ENCODE peak calls at places on chromosomes 2 and 18, in five cellular contexts. Q is tibial artery, Z is right atrium auricular region, N is A549, O is bronchial epithelial cell. Y is an unnamed sample.
A peak's percentile ranks its signal among the peaks of the same experiment; 100 is the strongest.

GRCh38 chr18:74468547-74469014 is 11.5 kb upstream of the DIPK1C start:
- DNase-seq in Q (no peak), Z (no peak), N (no peak), O (peak; percentile 52), Y (no peak)

GRCh38 chr18:72107647-72108046 is 436.5 kb downstream of the CBLN2 start:
- DNase-seq in Q (no peak), Z (no peak), N (peak; percentile 45), O (no peak), Y (no peak)

GRCh38 chr2:36497570-36498163 is 100.3 kb downstream of the FEZ2 start:
- DNase-seq in Q (no peak), Z (no peak), N (no peak), O (no peak), Y (no peak)

GRCh38 chr2:5727242-5727641 is 35.1 kb downstream of the SOX11 start:
- DNase-seq in Q (no peak), Z (no peak), N (no peak), O (no peak), Y (no peak)

GRCh38 chr2:238964544-238965113 is 116.7 kb downstream of the TWIST2 start:
- DNase-seq in Q (no peak), Z (no peak), N (no peak), O (no peak), Y (no peak)

GRCh38 chr2:127093648-127094210 is 13.2 kb downstream of the BIN1 start:
- DNase-seq in Q (no peak), Z (no peak), N (no peak), O (no peak), Y (no peak)

GRCh38 chr18:70621710-70622109 is 332.9 kb downstream of the SOCS6 start:
- DNase-seq in Q (no peak), Z (no peak), N (no peak), O (no peak), Y (no peak)

GRCh38 chr2:102013200-102014040 is 21.7 kb downstream of the IL1R2 start:
- DNase-seq in Q (no peak), Z (no peak), N (no peak), O (no peak), Y (no peak)

GRCh38 chr2:197804758-197805597 is 585 bp downstream of the PLCL1 start:
- DNase-seq in Q (peak; percentile 33), Z (no peak), N (no peak), O (no peak), Y (peak; percentile 46)

GRCh38 chr2:143758629-143759330 is 629.6 kb downstream of the ARHGAP15 start:
- DNase-seq in Q (no peak), Z (no peak), N (no peak), O (peak; percentile 56), Y (no peak)

GRCh38 chr2:200127852-200128251 is 172.5 kb downstream of the MAIP1 start:
- DNase-seq in Q (no peak), Z (no peak), N (peak; percentile 5), O (no peak), Y (no peak)

GRCh38 chr2:175806115-175806470 is 196.0 kb downstream of the LNPK start:
- DNase-seq in Q (no peak), Z (no peak), N (no peak), O (no peak), Y (no peak)

GRCh38 chr18:67513285-67513684 is 3.2 kb downstream of the DSEL start:
- DNase-seq in Q (no peak), Z (no peak), N (peak; percentile 24), O (peak; percentile 31), Y (no peak)
- TF ChIP-seq CTCF in Q (no peak), Z (no peak), N (peak; percentile 9), O (peak; percentile 31), Y (no peak)

DNA sequence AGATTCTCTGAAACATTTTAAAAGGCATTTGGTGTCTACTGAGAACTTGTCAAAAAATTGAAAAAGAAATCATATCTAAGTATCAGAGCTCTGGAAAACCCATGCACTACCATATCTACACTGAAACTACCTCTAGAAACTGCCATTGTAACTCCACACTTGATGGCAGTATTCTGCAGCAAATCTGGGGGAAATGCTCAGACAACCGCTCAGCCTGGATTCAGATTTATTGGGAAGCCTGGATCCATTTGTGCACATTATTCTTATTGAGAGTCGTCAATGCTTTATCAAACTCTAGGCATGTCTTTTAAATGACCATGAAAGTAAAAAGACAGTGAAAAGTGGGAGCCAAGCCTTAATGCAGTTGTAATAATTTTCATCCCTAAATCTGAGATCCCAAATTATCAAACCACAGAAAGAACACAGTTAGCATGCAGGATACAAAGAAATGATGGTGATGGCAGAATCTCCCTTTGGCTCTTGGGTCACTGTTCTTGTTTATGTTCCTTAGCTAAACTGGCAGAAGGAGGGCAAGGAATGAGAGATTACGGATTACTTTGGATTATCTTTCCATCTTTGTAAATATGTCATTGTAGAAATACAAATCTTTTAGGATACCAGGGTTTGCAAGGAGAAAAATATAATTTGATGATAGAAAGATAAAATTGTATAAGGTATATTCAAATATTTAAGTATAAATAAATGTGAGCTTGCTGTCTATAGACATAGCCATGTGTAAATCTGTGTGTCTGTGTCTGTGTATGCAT is 512.1 kb upstream of the SYT4 start:
- DNase-seq in Q (no peak), Z (no peak), N (no peak), O (no peak), Y (no peak)
- TF ChIP-seq CTCF in Q (peak; percentile 15), Z (no peak), N (no peak), O (peak; percentile 5), Y (no peak)

GRCh38 chr18:61616111-61616610 is 276.6 kb downstream of the RNF152 start:
- DNase-seq in Q (no peak), Z (no peak), N (no peak), O (no peak), Y (no peak)

GRCh38 chr18:61609131-61609530 is 275.9 kb downstream of the CDH20 start:
- DNase-seq in Q (no peak), Z (no peak), N (no peak), O (no peak), Y (no peak)

GRCh38 chr18:61608306-61608705 is 275.1 kb downstream of the CDH20 start:
- DNase-seq in Q (no peak), Z (no peak), N (no peak), O (no peak), Y (no peak)

GRCh38 chr18:61606759-61607158 is 273.5 kb downstream of the CDH20 start:
- DNase-seq in Q (peak; percentile 68), Z (peak; percentile 90), N (peak; percentile 74), O (peak; percentile 96), Y (no peak)

DNA sequence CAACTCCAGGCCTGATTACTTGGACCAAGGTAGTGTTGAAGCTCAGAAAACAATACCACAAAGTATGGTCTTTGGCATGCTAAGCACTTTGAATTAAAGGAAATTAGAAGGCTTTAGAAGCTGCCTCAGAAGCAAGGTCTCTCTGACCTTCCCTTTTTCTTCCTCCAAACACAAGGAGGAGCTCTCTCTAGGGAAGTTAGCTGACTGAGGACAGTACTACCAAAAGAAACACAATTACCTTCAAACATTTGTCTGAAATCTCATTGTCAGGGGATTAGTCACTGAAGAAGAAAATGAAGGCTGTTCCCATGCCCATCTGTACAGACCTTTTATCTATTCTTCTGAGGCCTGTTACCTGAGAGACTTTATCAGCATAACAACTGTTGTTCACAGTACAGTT is 279.3 kb downstream of the CDH20 start:
- DNase-seq in Q (no peak), Z (no peak), N (no peak), O (no peak), Y (no peak)
- TF ChIP-seq CTCF in Q (no peak), Z (no peak), N (no peak), O (peak; percentile 18), Y (no peak)

DNA sequence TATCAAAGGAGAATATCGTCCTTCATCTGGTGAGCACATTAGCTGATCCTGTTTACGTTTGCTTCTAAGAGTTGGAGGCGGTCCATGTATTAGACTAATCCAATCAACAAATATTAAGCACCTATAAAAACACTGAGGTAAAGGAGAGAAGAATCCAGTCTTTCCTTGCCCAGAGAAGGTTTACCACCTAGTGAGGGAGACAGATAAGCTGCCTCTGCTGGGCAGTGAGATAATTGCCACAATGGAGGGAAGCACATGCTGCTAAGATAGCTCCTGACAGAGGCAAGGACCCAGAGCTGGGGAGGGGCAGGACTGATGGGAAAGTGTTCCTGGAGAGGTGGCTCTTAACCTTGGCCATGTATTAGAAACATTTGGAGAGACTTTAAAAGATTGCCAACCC is 36.7 kb upstream of the ST8SIA5 start:
- DNase-seq in Q (no peak), Z (no peak), N (no peak), O (no peak), Y (no peak)
- TF ChIP-seq CTCF in Q (no peak), Z (no peak), N (no peak), O (no peak), Y (no peak)

DNA sequence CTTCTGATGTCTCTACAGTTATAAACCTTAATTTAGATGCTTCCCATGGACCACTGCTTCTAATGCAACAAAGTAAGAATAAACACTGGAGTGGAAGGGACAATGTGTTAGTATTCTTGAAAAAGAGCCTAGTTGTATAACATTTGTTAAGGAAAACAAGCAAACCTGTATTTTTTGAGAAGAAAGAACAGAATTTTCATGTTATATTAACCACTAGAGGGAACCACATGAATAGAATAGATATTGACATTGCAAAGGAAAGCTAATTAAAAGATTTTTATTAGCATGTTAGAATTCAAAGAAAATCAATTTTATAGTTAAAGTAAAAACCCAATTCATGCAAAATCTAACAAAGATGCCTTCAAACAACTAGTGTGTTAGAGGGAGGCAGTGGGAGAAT is 151.2 kb upstream of the BARD1 start:
- DNase-seq in Q (no peak), Z (no peak), N (no peak), O (peak; percentile 37), Y (no peak)
- TF ChIP-seq CTCF in Q (no peak), Z (no peak), N (peak; percentile 41), O (no peak), Y (no peak)

DNA sequence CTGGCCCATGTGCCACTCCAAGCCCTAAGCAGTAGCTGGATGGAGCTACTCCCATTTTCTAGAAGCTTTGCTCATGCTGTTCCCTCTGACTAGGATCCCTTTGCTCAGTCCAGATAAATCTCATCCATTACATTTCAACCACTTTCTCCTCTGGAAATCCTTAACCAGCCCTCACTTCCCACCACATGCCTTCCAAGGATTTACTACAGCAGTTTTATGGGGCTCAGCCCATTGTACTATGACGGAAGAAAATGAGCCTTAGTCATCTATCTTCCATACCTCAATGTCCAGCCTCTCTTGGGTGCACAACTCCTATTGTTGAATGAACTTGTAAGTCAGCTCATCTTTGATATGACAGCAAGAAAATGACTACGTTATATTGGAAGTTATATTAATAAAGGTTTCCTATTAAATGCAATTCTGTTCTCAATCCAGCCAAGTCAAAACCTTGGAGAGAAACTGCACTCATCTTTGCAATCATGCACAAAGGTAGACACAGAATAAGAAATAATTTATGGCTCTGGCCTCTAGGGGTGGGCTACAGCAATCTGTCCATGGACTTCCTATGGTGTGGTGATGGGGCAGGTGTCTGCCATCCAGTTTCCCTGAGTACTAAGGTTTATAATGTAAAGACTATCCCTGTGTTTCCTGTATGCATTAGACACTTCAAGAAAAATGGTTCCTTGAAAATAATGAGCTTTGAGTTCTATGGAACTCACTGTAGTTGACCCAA is 3.4 kb downstream of the B4GALT6 start:
- DNase-seq in Q (no peak), Z (no peak), N (peak; percentile 19), O (peak; percentile 18), Y (peak; percentile 20)
- TF ChIP-seq CTCF in Q (no peak), Z (no peak), N (no peak), O (peak; percentile 33), Y (no peak)

DNA sequence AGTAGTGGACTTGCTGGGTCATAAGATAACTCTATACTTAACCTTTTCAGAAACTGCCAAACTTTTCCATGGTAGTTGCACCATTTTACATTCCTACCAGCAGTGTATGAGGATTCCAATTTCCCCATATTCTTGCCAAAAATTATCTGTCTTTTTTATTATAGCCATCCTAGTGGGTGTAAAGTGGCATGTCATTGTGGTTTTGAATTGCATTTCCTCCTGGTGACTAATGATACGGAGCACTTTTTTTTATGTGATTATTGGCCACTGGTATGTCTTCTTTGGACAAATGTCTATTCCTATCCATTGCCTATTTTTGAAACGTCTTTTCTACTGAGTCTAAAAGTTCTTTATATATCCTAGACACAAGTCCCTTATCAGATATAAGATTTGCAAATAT is 44.3 kb downstream of the CACNB4 start:
- DNase-seq in Q (no peak), Z (no peak), N (no peak), O (peak; percentile 79), Y (no peak)
- TF ChIP-seq CTCF in Q (no peak), Z (no peak), N (no peak), O (no peak), Y (no peak)

GRCh38 chr18:35777042-35777441 is 195.4 kb upstream of the RMP24 start:
- DNase-seq in Q (no peak), Z (no peak), N (peak; percentile 16), O (no peak), Y (no peak)
- TF ChIP-seq CTCF in Q (no peak), Z (no peak), N (no peak), O (no peak), Y (peak; percentile 7)

Y was measured in GM13976.